ENCODE peak calls at places on chromosomes 6 and 20, in ten cellular contexts. One of them, this sample, is unnamed.

GRCh38 chr6:168247456-168248147 is 72.0 kb downstream of the DACT2 start:
- DNase-seq in GM23338: no peak
- DNase-seq in neuronal stem cell: no peak
- DNase-seq in fibroblast of lung: no peak
- DNase-seq in GM23248: peak
- DNase-seq in astrocyte: no peak
- DNase-seq in K562: no peak
- DNase-seq in A549: peak
- DNase-seq in mesendoderm: no peak
- DNase-seq in HepG2: peak
- DNase-seq in this sample: peak

GRCh38 chr6:3566812-3567211 is 110.0 kb upstream of the SLC22A23 start:
- DNase-seq in GM23338: no peak
- DNase-seq in A549: no peak
- DNase-seq in astrocyte: peak
- DNase-seq in fibroblast of lung: peak
- DNase-seq in mesendoderm: no peak
- DNase-seq in neuronal stem cell: no peak
- DNase-seq in HepG2: no peak
- DNase-seq in K562: no peak
- DNase-seq in GM23248: peak
- DNase-seq in this sample: no peak

GRCh38 chr20:50320005-50320909 is 129.6 kb downstream of the CEBPB start:
- DNase-seq in neuronal stem cell: no peak
- DNase-seq in mesendoderm: peak
- DNase-seq in HepG2: no peak
- DNase-seq in GM23338: no peak
- DNase-seq in K562: no peak
- DNase-seq in GM23248: no peak
- DNase-seq in A549: peak
- DNase-seq in astrocyte: no peak
- DNase-seq in fibroblast of lung: no peak
- DNase-seq in this sample: no peak

GRCh38 chr6:170480045-170480714 is 72.9 kb downstream of the PSMB1 start:
- DNase-seq in A549: no peak
- DNase-seq in neuronal stem cell: no peak
- DNase-seq in fibroblast of lung: peak
- DNase-seq in K562: no peak
- DNase-seq in HepG2: no peak
- DNase-seq in GM23248: peak
- DNase-seq in mesendoderm: peak
- DNase-seq in GM23338: peak
- DNase-seq in astrocyte: peak
- DNase-seq in this sample: peak

GRCh38 chr6:148530394-148530923 is 187.8 kb downstream of the SASH1 start:
- DNase-seq in HepG2: no peak
- DNase-seq in K562: peak
- DNase-seq in astrocyte: peak
- DNase-seq in A549: peak
- DNase-seq in fibroblast of lung: peak
- DNase-seq in GM23338: peak
- DNase-seq in GM23248: peak
- DNase-seq in mesendoderm: peak
- DNase-seq in neuronal stem cell: no peak
- DNase-seq in this sample: peak

GRCh38 chr20:49989234-49990065 is 6.7 kb downstream of the SNAI1 start:
- DNase-seq in astrocyte: peak
- DNase-seq in GM23248: peak
- DNase-seq in neuronal stem cell: no peak
- DNase-seq in GM23338: peak
- DNase-seq in A549: no peak
- DNase-seq in mesendoderm: peak
- DNase-seq in HepG2: no peak
- DNase-seq in fibroblast of lung: peak
- DNase-seq in K562: no peak
- DNase-seq in this sample: peak

GRCh38 chr6:79250107-79250514 is 15.6 kb upstream of the HMGN3 start:
- DNase-seq in neuronal stem cell: no peak
- DNase-seq in HepG2: peak
- DNase-seq in fibroblast of lung: no peak
- DNase-seq in GM23338: peak
- DNase-seq in mesendoderm: peak
- DNase-seq in astrocyte: no peak
- DNase-seq in A549: no peak
- DNase-seq in K562: peak
- DNase-seq in GM23248: no peak
- DNase-seq in this sample: no peak

GRCh38 chr20:7497985-7498384 is 442.3 kb downstream of the HAO1 start:
- DNase-seq in HepG2: no peak
- DNase-seq in K562: no peak
- DNase-seq in GM23338: no peak
- DNase-seq in neuronal stem cell: no peak
- DNase-seq in A549: no peak
- DNase-seq in mesendoderm: peak
- DNase-seq in astrocyte: peak
- DNase-seq in fibroblast of lung: no peak
- DNase-seq in GM23248: peak
- DNase-seq in this sample: no peak

DNA sequence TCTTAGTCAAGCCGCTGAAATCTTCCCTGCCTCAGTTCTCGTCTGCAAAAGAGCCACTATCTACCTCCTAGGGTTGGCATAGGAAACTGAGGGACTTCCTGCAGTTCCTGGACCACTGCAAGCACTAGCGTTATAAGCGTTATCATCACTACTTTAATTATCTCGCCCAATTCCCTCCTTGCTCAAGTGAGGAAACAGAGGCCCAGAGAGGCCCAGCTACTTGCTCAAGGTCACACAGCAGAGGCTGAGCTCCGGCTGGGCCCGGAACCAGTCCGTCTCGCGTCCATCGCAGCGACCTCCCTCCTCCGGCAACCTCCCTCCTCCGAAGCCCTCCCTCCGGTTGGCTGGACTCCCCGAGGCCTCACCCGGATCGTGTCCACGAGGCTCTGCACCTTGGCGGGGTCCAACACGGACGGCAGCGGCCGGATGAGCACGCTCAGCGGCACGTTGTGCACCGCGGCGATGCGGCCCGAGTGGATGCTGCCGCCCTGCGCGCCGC is 340 bp downstream of the SRXN1 start:
- DNase-seq in mesendoderm: peak
- DNase-seq in fibroblast of lung: peak
- DNase-seq in neuronal stem cell: no peak
- DNase-seq in A549: no peak
- DNase-seq in GM23338: no peak
- DNase-seq in astrocyte: peak
- DNase-seq in K562: no peak
- DNase-seq in HepG2: no peak
- DNase-seq in GM23248: peak
- DNase-seq in this sample: no peak
- H3K4me3 ChIP-seq in mesendoderm: peak
- H3K4me3 ChIP-seq in fibroblast of lung: peak
- H3K4me3 ChIP-seq in neuronal stem cell: peak
- H3K4me3 ChIP-seq in A549: peak
- H3K4me3 ChIP-seq in GM23338: peak
- H3K4me3 ChIP-seq in astrocyte: peak
- H3K4me3 ChIP-seq in K562: peak
- H3K4me3 ChIP-seq in HepG2: peak
- H3K4me3 ChIP-seq in GM23248: peak
- H3K4me3 ChIP-seq in this sample: peak

DNA sequence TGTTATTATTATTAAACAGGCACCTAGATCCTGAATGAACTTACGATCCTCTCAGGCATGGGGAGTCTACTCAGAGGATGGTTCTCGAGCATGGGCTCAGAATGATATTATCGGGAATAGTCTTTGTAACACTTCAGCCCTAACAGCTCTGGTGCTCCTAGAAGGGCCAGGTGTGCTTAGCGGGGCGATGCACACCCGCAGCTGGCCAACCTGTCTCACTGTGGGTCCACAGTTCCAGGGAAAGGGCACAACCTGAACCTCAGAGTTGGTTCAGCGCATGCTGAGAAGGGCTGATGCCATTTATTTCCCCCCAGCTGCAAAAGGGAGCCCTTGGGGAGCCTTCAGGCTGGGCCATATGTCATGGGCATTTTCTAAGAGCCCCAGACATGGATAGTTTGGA is 26.2 kb downstream of the RRAGD start:
- DNase-seq in neuronal stem cell: no peak
- DNase-seq in astrocyte: no peak
- DNase-seq in HepG2: no peak
- DNase-seq in A549: no peak
- DNase-seq in mesendoderm: no peak
- DNase-seq in GM23248: no peak
- DNase-seq in fibroblast of lung: no peak
- DNase-seq in GM23338: no peak
- DNase-seq in K562: no peak
- DNase-seq in this sample: no peak
- H3K4me2 ChIP-seq in neuronal stem cell: no peak
- H3K4me2 ChIP-seq in astrocyte: no peak
- H3K4me2 ChIP-seq in HepG2: no peak
- H3K4me2 ChIP-seq in A549: no peak
- H3K4me2 ChIP-seq in mesendoderm: no peak
- H3K4me2 ChIP-seq in GM23248: no peak
- H3K4me2 ChIP-seq in fibroblast of lung: no peak
- H3K4me2 ChIP-seq in GM23338: no peak
- H3K4me2 ChIP-seq in K562: no peak
- H3K4me2 ChIP-seq in this sample: no peak

DNA sequence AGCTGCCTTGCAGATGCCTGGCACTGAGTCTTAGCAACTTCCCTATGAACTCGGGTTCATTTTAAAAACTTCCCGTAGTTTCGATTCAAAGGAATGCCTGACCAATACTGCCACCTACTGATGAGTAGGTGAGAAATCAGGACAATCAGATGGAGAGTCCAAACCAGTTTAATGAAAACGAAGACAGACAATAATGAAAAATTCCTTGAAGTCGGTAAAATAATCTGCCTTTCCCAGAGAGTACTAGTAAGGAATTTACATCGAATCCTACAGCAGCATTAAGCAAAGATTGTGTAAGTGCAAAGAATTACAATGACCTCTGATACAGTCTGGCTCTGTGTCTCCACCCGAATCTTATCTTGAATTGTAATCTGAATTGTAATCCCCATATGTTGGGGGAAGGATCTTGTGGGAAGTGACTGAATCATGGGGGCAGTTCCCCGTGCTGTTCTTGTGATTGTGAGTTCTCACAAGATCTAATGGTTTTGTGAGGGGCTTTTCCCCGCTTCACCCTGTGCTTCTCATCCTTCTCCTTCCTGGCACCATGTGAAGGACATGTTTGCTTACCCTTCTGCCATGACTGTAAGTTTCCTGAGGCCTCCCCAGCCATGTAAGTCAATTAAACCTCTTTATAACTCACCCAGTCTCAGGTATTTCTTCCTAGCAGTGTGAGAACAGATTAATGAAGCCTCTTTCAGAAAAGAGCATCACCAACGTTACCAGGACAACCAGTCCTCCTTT is 134.4 kb downstream of the ARHGAP18 start:
- DNase-seq in fibroblast of lung: peak
- DNase-seq in neuronal stem cell: peak
- DNase-seq in A549: peak
- DNase-seq in astrocyte: peak
- DNase-seq in GM23248: peak
- DNase-seq in GM23338: peak
- DNase-seq in HepG2: peak
- DNase-seq in mesendoderm: peak
- DNase-seq in K562: peak
- DNase-seq in this sample: peak
- H3K4me3 ChIP-seq in fibroblast of lung: no peak
- H3K4me3 ChIP-seq in neuronal stem cell: no peak
- H3K4me3 ChIP-seq in A549: no peak
- H3K4me3 ChIP-seq in astrocyte: peak
- H3K4me3 ChIP-seq in GM23248: peak
- H3K4me3 ChIP-seq in GM23338: no peak
- H3K4me3 ChIP-seq in HepG2: no peak
- H3K4me3 ChIP-seq in mesendoderm: no peak
- H3K4me3 ChIP-seq in K562: no peak
- H3K4me3 ChIP-seq in this sample: no peak

GRCh38 chr6:7562769-7563168 is 21.3 kb downstream of the DSP start:
- DNase-seq in A549: no peak
- DNase-seq in GM23248: no peak
- DNase-seq in K562: no peak
- DNase-seq in neuronal stem cell: no peak
- DNase-seq in mesendoderm: no peak
- DNase-seq in astrocyte: no peak
- DNase-seq in HepG2: no peak
- DNase-seq in GM23338: no peak
- DNase-seq in fibroblast of lung: no peak
- DNase-seq in this sample: no peak

GRCh38 chr6:7557652-7558051 is 16.2 kb downstream of the DSP start:
- DNase-seq in fibroblast of lung: no peak
- DNase-seq in GM23338: no peak
- DNase-seq in HepG2: no peak
- DNase-seq in A549: no peak
- DNase-seq in GM23248: no peak
- DNase-seq in K562: no peak
- DNase-seq in neuronal stem cell: no peak
- DNase-seq in astrocyte: no peak
- DNase-seq in mesendoderm: no peak
- DNase-seq in this sample: no peak

GRCh38 chr6:7559196-7559595 is 17.7 kb downstream of the DSP start:
- DNase-seq in mesendoderm: no peak
- DNase-seq in GM23248: no peak
- DNase-seq in K562: no peak
- DNase-seq in neuronal stem cell: no peak
- DNase-seq in GM23338: no peak
- DNase-seq in HepG2: no peak
- DNase-seq in astrocyte: no peak
- DNase-seq in A549: no peak
- DNase-seq in fibroblast of lung: no peak
- DNase-seq in this sample: no peak

GRCh38 chr6:7559651-7560385 is 18.3 kb downstream of the DSP start:
- DNase-seq in GM23248: peak
- DNase-seq in mesendoderm: no peak
- DNase-seq in fibroblast of lung: no peak
- DNase-seq in A549: no peak
- DNase-seq in GM23338: no peak
- DNase-seq in K562: no peak
- DNase-seq in neuronal stem cell: no peak
- DNase-seq in astrocyte: no peak
- DNase-seq in HepG2: peak
- DNase-seq in this sample: peak

DNA sequence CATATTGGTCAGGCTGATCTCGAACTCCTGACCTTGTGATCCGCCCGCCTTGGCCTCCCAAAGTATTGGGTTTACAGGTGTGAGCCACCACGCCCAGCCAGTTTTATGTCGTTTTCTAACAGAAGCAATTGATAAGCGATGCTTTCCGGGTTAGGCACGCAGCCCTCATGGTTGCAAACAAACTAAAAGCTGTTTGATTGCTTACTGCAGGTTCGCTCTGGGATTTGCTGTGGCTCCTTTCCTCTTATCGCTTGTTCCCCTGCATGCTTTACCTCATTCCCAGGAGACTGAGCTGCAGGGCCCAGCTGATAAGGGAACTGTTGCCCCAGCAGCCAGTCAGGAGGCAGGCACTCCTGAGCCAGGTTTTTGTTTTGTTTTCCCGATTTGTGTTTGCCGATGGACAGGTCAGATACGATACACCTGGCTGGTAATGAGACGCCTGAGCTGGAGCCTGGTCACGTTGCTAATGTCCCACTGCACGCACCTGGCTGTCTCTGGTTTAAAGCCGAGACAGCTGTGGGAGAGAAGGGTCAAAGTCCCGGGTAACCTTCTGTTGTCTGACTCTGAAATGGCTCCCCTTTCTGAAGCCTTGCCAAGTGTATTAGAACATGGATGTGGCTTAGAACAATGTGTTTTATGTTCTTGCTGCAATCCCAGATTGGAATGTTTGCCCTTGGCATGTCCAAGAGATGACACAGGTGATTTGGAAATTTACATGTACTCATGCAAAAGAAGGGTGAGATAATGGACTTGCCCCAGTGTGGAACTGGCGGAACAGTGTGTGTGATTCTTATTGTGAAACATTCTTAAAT is 19.9 kb downstream of the DSP start:
- DNase-seq in neuronal stem cell: no peak
- DNase-seq in GM23248: peak
- DNase-seq in K562: peak
- DNase-seq in A549: no peak
- DNase-seq in astrocyte: no peak
- DNase-seq in mesendoderm: peak
- DNase-seq in GM23338: no peak
- DNase-seq in fibroblast of lung: no peak
- DNase-seq in HepG2: peak
- DNase-seq in this sample: peak
- H3K4me2 ChIP-seq in neuronal stem cell: no peak
- H3K4me2 ChIP-seq in GM23248: no peak
- H3K4me2 ChIP-seq in K562: no peak
- H3K4me2 ChIP-seq in A549: no peak
- H3K4me2 ChIP-seq in astrocyte: no peak
- H3K4me2 ChIP-seq in mesendoderm: no peak
- H3K4me2 ChIP-seq in GM23338: no peak
- H3K4me2 ChIP-seq in fibroblast of lung: no peak
- H3K4me2 ChIP-seq in HepG2: peak
- H3K4me2 ChIP-seq in this sample: peak

This sample was measured in hepatocyte.